ENCODE peak calls at places on chromosome 3, in seven cellular contexts. One of them, this sample, is unnamed. For H3K4me1, the result is how much of the 10 kb centered on the place peaks cover.

GRCh38 chr3:173825731-173826130 is 428.2 kb downstream of the NLGN1 start:
- DNase-seq in astrocyte: peak
- DNase-seq in left ventricle myocardium inferior: no peak
- DNase-seq in left lung: no peak
- DNase-seq in A549: no peak
- DNase-seq in testis: no peak
- DNase-seq in OCI-LY7: no peak
- DNase-seq in this sample: no peak

GRCh38 chr3:43810797-43811196 is 120.1 kb downstream of the ABHD5 start:
- DNase-seq in A549: no peak
- DNase-seq in OCI-LY7: no peak
- DNase-seq in astrocyte: no peak
- DNase-seq in left lung: no peak
- DNase-seq in testis: no peak
- DNase-seq in left ventricle myocardium inferior: no peak
- DNase-seq in this sample: no peak

GRCh38 chr3:107227091-107227490 is 150.1 kb upstream of the CCDC54 start:
- DNase-seq in astrocyte: peak
- DNase-seq in A549: no peak
- DNase-seq in left ventricle myocardium inferior: no peak
- DNase-seq in testis: no peak
- DNase-seq in OCI-LY7: no peak
- DNase-seq in left lung: no peak
- DNase-seq in this sample: no peak

GRCh38 chr3:28791713-28792255 is 443.2 kb upstream of the AZI2 start:
- DNase-seq in astrocyte: peak
- DNase-seq in testis: no peak
- DNase-seq in left lung: no peak
- DNase-seq in OCI-LY7: no peak
- DNase-seq in left ventricle myocardium inferior: no peak
- DNase-seq in A549: no peak
- DNase-seq in this sample: peak

GRCh38 chr3:142500211-142500610 is 52.4 kb upstream of the XRN1 start:
- DNase-seq in OCI-LY7: no peak
- DNase-seq in astrocyte: no peak
- DNase-seq in left lung: no peak
- DNase-seq in testis: no peak
- DNase-seq in left ventricle myocardium inferior: no peak
- DNase-seq in A549: no peak
- DNase-seq in this sample: no peak

GRCh38 chr3:49415931-49416601 is 3.8 kb downstream of the TCTA start:
- DNase-seq in left lung: no peak
- DNase-seq in OCI-LY7: peak
- DNase-seq in astrocyte: no peak
- DNase-seq in A549: no peak
- DNase-seq in left ventricle myocardium inferior: no peak
- DNase-seq in testis: no peak
- DNase-seq in this sample: no peak

GRCh38 chr3:37096292-37096691 is 78.1 kb downstream of the LRRFIP2 start:
- DNase-seq in OCI-LY7: no peak
- DNase-seq in astrocyte: peak
- DNase-seq in left lung: no peak
- DNase-seq in left ventricle myocardium inferior: no peak
- DNase-seq in testis: no peak
- DNase-seq in A549: peak
- DNase-seq in this sample: no peak

GRCh38 chr3:42498034-42498433 is 4.4 kb upstream of the VIPR1 start:
- DNase-seq in astrocyte: no peak
- DNase-seq in testis: no peak
- DNase-seq in left ventricle myocardium inferior: no peak
- DNase-seq in OCI-LY7: no peak
- DNase-seq in A549: no peak
- DNase-seq in left lung: peak
- DNase-seq in this sample: peak

GRCh38 chr3:9891072-9891622 is 737 bp downstream of the JAGN1 start:
- DNase-seq in left ventricle myocardium inferior: no peak
- DNase-seq in astrocyte: no peak
- DNase-seq in OCI-LY7: no peak
- DNase-seq in left lung: no peak
- DNase-seq in testis: no peak
- DNase-seq in A549: no peak
- DNase-seq in this sample: no peak

GRCh38 chr3:184864012-184864411 is 52.0 kb downstream of the VPS8 start:
- DNase-seq in left lung: no peak
- DNase-seq in testis: no peak
- DNase-seq in OCI-LY7: no peak
- DNase-seq in left ventricle myocardium inferior: no peak
- DNase-seq in astrocyte: no peak
- DNase-seq in A549: no peak
- DNase-seq in this sample: no peak

GRCh38 chr3:48715179-48715800 is 1.7 kb downstream of the IP6K2 start:
- DNase-seq in left ventricle myocardium inferior: no peak
- DNase-seq in testis: no peak
- DNase-seq in A549: peak
- DNase-seq in left lung: no peak
- DNase-seq in astrocyte: peak
- DNase-seq in OCI-LY7: no peak
- DNase-seq in this sample: no peak

GRCh38 chr3:63585927-63586326 is 66.5 kb upstream of the SNTN start:
- DNase-seq in left lung: no peak
- DNase-seq in testis: no peak
- DNase-seq in astrocyte: no peak
- DNase-seq in OCI-LY7: no peak
- DNase-seq in left ventricle myocardium inferior: no peak
- DNase-seq in A549: no peak
- DNase-seq in this sample: no peak

GRCh38 chr3:65843732-65844131 is 195.0 kb downstream of the MAGI1 start:
- DNase-seq in A549: no peak
- DNase-seq in left ventricle myocardium inferior: no peak
- DNase-seq in astrocyte: no peak
- DNase-seq in left lung: no peak
- DNase-seq in testis: no peak
- DNase-seq in OCI-LY7: no peak
- DNase-seq in this sample: no peak

GRCh38 chr3:181363231-181363630 is 348.5 kb upstream of the SOX2 start:
- DNase-seq in left ventricle myocardium inferior: no peak
- DNase-seq in A549: no peak
- DNase-seq in astrocyte: no peak
- DNase-seq in testis: no peak
- DNase-seq in OCI-LY7: no peak
- DNase-seq in left lung: no peak
- DNase-seq in this sample: no peak

GRCh38 chr3:113736548-113737089 is 9.4 kb downstream of the NAA50 start:
- DNase-seq in left lung: no peak
- DNase-seq in OCI-LY7: peak
- DNase-seq in A549: peak
- DNase-seq in left ventricle myocardium inferior: no peak
- DNase-seq in testis: no peak
- DNase-seq in astrocyte: peak
- DNase-seq in this sample: peak

GRCh38 chr3:160006282-160007163 is 17.9 kb downstream of the IL12A start:
- DNase-seq in OCI-LY7: peak
- DNase-seq in left lung: no peak
- DNase-seq in A549: peak
- DNase-seq in testis: peak
- DNase-seq in left ventricle myocardium inferior: no peak
- DNase-seq in astrocyte: peak
- DNase-seq in this sample: peak

GRCh38 chr3:22977042-22977441 is 226.1 kb upstream of the UBE2E2 start:
- DNase-seq in astrocyte: no peak
- DNase-seq in left lung: no peak
- DNase-seq in left ventricle myocardium inferior: no peak
- DNase-seq in testis: no peak
- DNase-seq in A549: no peak
- DNase-seq in OCI-LY7: no peak
- DNase-seq in this sample: no peak

GRCh38 chr3:127483902-127484591 is 106.5 kb downstream of the TPRA1 start:
- DNase-seq in A549: no peak
- DNase-seq in testis: no peak
- DNase-seq in astrocyte: no peak
- DNase-seq in OCI-LY7: no peak
- DNase-seq in left ventricle myocardium inferior: no peak
- DNase-seq in left lung: peak
- DNase-seq in this sample: peak

GRCh38 chr3:141229132-141229531 is 2.5 kb upstream of the PXYLP1 start:
- DNase-seq in left ventricle myocardium inferior: no peak
- DNase-seq in testis: no peak
- DNase-seq in astrocyte: no peak
- DNase-seq in left lung: no peak
- DNase-seq in OCI-LY7: no peak
- DNase-seq in A549: no peak
- DNase-seq in this sample: no peak

GRCh38 chr3:150078983-150079739 is 108.5 kb upstream of the PFN2 start:
- DNase-seq in testis: no peak
- DNase-seq in A549: peak
- DNase-seq in left lung: peak
- DNase-seq in astrocyte: peak
- DNase-seq in OCI-LY7: no peak
- DNase-seq in left ventricle myocardium inferior: no peak
- DNase-seq in this sample: no peak

GRCh38 chr3:196431193-196432136 is 762 bp downstream of the UBXN7 start:
- DNase-seq in left lung: peak
- DNase-seq in astrocyte: peak
- DNase-seq in OCI-LY7: peak
- DNase-seq in testis: peak
- DNase-seq in left ventricle myocardium inferior: no peak
- DNase-seq in A549: peak
- DNase-seq in this sample: no peak

GRCh38 chr3:13305623-13306022 is 114.5 kb downstream of the NUP210 start:
- DNase-seq in A549: no peak
- DNase-seq in left lung: no peak
- DNase-seq in testis: no peak
- DNase-seq in astrocyte: no peak
- DNase-seq in left ventricle myocardium inferior: no peak
- DNase-seq in OCI-LY7: no peak
- DNase-seq in this sample: no peak

GRCh38 chr3:481680-482079 is 285.1 kb downstream of the CHL1 start:
- DNase-seq in A549: no peak
- DNase-seq in left ventricle myocardium inferior: no peak
- DNase-seq in left lung: no peak
- DNase-seq in testis: no peak
- DNase-seq in astrocyte: no peak
- DNase-seq in OCI-LY7: peak
- DNase-seq in this sample: no peak

GRCh38 chr3:196165850-196166249 is 45.4 kb downstream of the ZDHHC19 start:
- DNase-seq in left lung: no peak
- DNase-seq in left ventricle myocardium inferior: no peak
- DNase-seq in OCI-LY7: no peak
- DNase-seq in A549: no peak
- DNase-seq in astrocyte: no peak
- DNase-seq in testis: no peak
- DNase-seq in this sample: no peak

GRCh38 chr3:111333642-111334041 is 208.4 kb upstream of the CD96 start:
- DNase-seq in left lung: no peak
- DNase-seq in astrocyte: peak
- DNase-seq in left ventricle myocardium inferior: no peak
- DNase-seq in A549: no peak
- DNase-seq in testis: no peak
- DNase-seq in OCI-LY7: no peak
- DNase-seq in this sample: no peak

GRCh38 chr3:111335512-111335911 is 206.5 kb upstream of the CD96 start:
- DNase-seq in left lung: no peak
- DNase-seq in testis: no peak
- DNase-seq in OCI-LY7: no peak
- DNase-seq in A549: no peak
- DNase-seq in astrocyte: no peak
- DNase-seq in left ventricle myocardium inferior: no peak
- DNase-seq in this sample: no peak

GRCh38 chr3:111339017-111339416 is 203.0 kb upstream of the CD96 start:
- DNase-seq in left lung: no peak
- DNase-seq in A549: no peak
- DNase-seq in astrocyte: no peak
- DNase-seq in left ventricle myocardium inferior: no peak
- DNase-seq in OCI-LY7: no peak
- DNase-seq in testis: no peak
- DNase-seq in this sample: no peak

GRCh38 chr3:111338059-111338698 is 203.8 kb upstream of the CD96 start:
- DNase-seq in left ventricle myocardium inferior: no peak
- DNase-seq in A549: peak
- DNase-seq in left lung: no peak
- DNase-seq in OCI-LY7: peak
- DNase-seq in astrocyte: peak
- DNase-seq in testis: peak
- DNase-seq in this sample: peak

GRCh38 chr3:111336511-111336910 is 205.5 kb upstream of the CD96 start:
- DNase-seq in A549: no peak
- DNase-seq in testis: no peak
- DNase-seq in left lung: no peak
- DNase-seq in astrocyte: peak
- DNase-seq in left ventricle myocardium inferior: no peak
- DNase-seq in OCI-LY7: no peak
- DNase-seq in this sample: no peak
- H3K4me1 ChIP-seq in A549: under half
- H3K4me1 ChIP-seq in testis: under half
- H3K4me1 ChIP-seq in left lung: under half
- H3K4me1 ChIP-seq in astrocyte: under half
- H3K4me1 ChIP-seq in left ventricle myocardium inferior: under half
- H3K4me1 ChIP-seq in OCI-LY7: under half
- H3K4me1 ChIP-seq in this sample: under half

GRCh38 chr3:151926956-151927355 is 53.5 kb downstream of the SUCNR1 start:
- DNase-seq in left ventricle myocardium inferior: no peak
- DNase-seq in testis: no peak
- DNase-seq in A549: peak
- DNase-seq in left lung: no peak
- DNase-seq in astrocyte: peak
- DNase-seq in OCI-LY7: no peak
- DNase-seq in this sample: no peak
- H3K27ac ChIP-seq in left ventricle myocardium inferior: no peak
- H3K27ac ChIP-seq in testis: no peak
- H3K27ac ChIP-seq in A549: peak
- H3K27ac ChIP-seq in left lung: no peak
- H3K27ac ChIP-seq in astrocyte: peak
- H3K27ac ChIP-seq in OCI-LY7: no peak
- H3K27ac ChIP-seq in this sample: no peak

DNA sequence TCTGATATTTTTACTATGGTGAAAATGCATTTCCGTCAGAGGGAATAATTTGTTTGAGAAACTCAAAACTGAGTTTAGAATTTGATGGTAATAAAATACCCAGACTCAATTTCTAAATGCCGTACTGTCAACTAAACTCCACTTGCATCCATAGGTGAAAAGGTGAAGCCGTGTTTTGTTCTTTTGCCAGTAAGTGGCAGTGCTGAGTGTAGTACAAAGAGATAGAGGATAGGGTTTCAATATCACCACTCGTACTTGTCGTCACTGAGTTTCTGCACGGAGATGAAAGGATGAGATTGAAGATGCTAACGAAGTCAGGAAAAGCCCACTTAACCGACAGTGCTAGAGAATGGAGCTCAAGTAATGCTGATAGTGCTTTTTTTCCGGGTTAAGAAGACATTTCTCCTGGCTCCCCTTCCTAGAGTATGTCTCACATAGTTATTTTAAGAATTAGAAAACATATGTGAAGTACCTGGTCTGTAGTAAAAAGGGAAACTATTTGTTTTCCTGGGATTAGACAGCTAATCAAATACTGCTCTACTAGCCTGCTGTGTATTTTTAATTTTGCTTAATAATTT is 345.1 kb downstream of the IL5RA start:
- DNase-seq in left lung: no peak
- DNase-seq in left ventricle myocardium inferior: no peak
- DNase-seq in OCI-LY7: no peak
- DNase-seq in astrocyte: no peak
- DNase-seq in A549: peak
- DNase-seq in testis: peak
- DNase-seq in this sample: peak
- TF ChIP-seq CTCF in left lung: no peak
- TF ChIP-seq CTCF in left ventricle myocardium inferior: no peak
- TF ChIP-seq CTCF in OCI-LY7: peak
- TF ChIP-seq CTCF in astrocyte: no peak
- TF ChIP-seq CTCF in A549: no peak
- TF ChIP-seq CTCF in testis: no peak
- TF ChIP-seq CTCF in this sample: peak

GRCh38 chr3:53142986-53143385 is 12.8 kb upstream of the RFT1 start:
- DNase-seq in OCI-LY7: no peak
- DNase-seq in testis: no peak
- DNase-seq in left ventricle myocardium inferior: no peak
- DNase-seq in A549: no peak
- DNase-seq in astrocyte: no peak
- DNase-seq in left lung: peak
- DNase-seq in this sample: no peak
- H3K4me1 ChIP-seq in OCI-LY7: under half
- H3K4me1 ChIP-seq in testis: under half
- H3K4me1 ChIP-seq in left ventricle myocardium inferior: under half
- H3K4me1 ChIP-seq in A549: under half
- H3K4me1 ChIP-seq in astrocyte: under half
- H3K4me1 ChIP-seq in left lung: under half
- H3K4me1 ChIP-seq in this sample: under half